ENCODE peak calls at places on chromosome 21, in seven cellular contexts. One of them, this sample, is unnamed.

GRCh38 chr21:45764792-45765191 is 121.3 kb downstream of the PCBP3 start:
- DNase-seq in amniotic stem cell: no peak
- DNase-seq in psoas muscle: no peak
- DNase-seq in activated naive CD8-positive, alpha-beta T cell treated with anti-CD3 and anti-CD28 coated beads, Interleukin-2, amount 50 U/mL, for 16 hours: no peak
- DNase-seq in stimulated activated CD8-positive, alpha-beta memory T cell treated with anti-CD3 and anti-CD28 coated beads, Interleukin-4, amount 100 ng/mL, for 4 hours: no peak
- DNase-seq in cerebellar cortex: no peak
- DNase-seq in trophoblast cell: no peak
- DNase-seq in this sample: no peak

GRCh38 chr21:25298512-25299491 is 308.5 kb downstream of the MRPL39 start:
- DNase-seq in amniotic stem cell: no peak
- DNase-seq in psoas muscle: no peak
- DNase-seq in activated naive CD8-positive, alpha-beta T cell treated with anti-CD3 and anti-CD28 coated beads, Interleukin-2, amount 50 U/mL, for 16 hours: no peak
- DNase-seq in stimulated activated CD8-positive, alpha-beta memory T cell treated with anti-CD3 and anti-CD28 coated beads, Interleukin-4, amount 100 ng/mL, for 4 hours: no peak
- DNase-seq in cerebellar cortex: no peak
- DNase-seq in trophoblast cell: no peak
- DNase-seq in this sample: no peak

GRCh38 chr21:27201197-27201596 is 234.3 kb upstream of the ADAMTS5 start:
- DNase-seq in amniotic stem cell: no peak
- DNase-seq in psoas muscle: no peak
- DNase-seq in activated naive CD8-positive, alpha-beta T cell treated with anti-CD3 and anti-CD28 coated beads, Interleukin-2, amount 50 U/mL, for 16 hours: no peak
- DNase-seq in stimulated activated CD8-positive, alpha-beta memory T cell treated with anti-CD3 and anti-CD28 coated beads, Interleukin-4, amount 100 ng/mL, for 4 hours: no peak
- DNase-seq in cerebellar cortex: no peak
- DNase-seq in trophoblast cell: no peak
- DNase-seq in this sample: peak

GRCh38 chr21:25002676-25003075 is 604.6 kb downstream of the MRPL39 start:
- DNase-seq in amniotic stem cell: no peak
- DNase-seq in psoas muscle: no peak
- DNase-seq in activated naive CD8-positive, alpha-beta T cell treated with anti-CD3 and anti-CD28 coated beads, Interleukin-2, amount 50 U/mL, for 16 hours: no peak
- DNase-seq in stimulated activated CD8-positive, alpha-beta memory T cell treated with anti-CD3 and anti-CD28 coated beads, Interleukin-4, amount 100 ng/mL, for 4 hours: no peak
- DNase-seq in cerebellar cortex: no peak
- DNase-seq in trophoblast cell: no peak
- DNase-seq in this sample: no peak

GRCh38 chr21:16420086-16420724 is 690.4 kb downstream of the USP25 start:
- DNase-seq in amniotic stem cell: no peak
- DNase-seq in psoas muscle: peak
- DNase-seq in activated naive CD8-positive, alpha-beta T cell treated with anti-CD3 and anti-CD28 coated beads, Interleukin-2, amount 50 U/mL, for 16 hours: no peak
- DNase-seq in stimulated activated CD8-positive, alpha-beta memory T cell treated with anti-CD3 and anti-CD28 coated beads, Interleukin-4, amount 100 ng/mL, for 4 hours: no peak
- DNase-seq in cerebellar cortex: peak
- DNase-seq in trophoblast cell: peak
- DNase-seq in this sample: peak

GRCh38 chr21:42959754-42960153 is 14.6 kb upstream of the PKNOX1 start:
- DNase-seq in amniotic stem cell: no peak
- DNase-seq in psoas muscle: no peak
- DNase-seq in activated naive CD8-positive, alpha-beta T cell treated with anti-CD3 and anti-CD28 coated beads, Interleukin-2, amount 50 U/mL, for 16 hours: no peak
- DNase-seq in stimulated activated CD8-positive, alpha-beta memory T cell treated with anti-CD3 and anti-CD28 coated beads, Interleukin-4, amount 100 ng/mL, for 4 hours: no peak
- DNase-seq in cerebellar cortex: no peak
- DNase-seq in trophoblast cell: no peak
- DNase-seq in this sample: no peak

GRCh38 chr21:26982767-26983166 is 15.9 kb upstream of the ADAMTS5 start:
- DNase-seq in amniotic stem cell: no peak
- DNase-seq in psoas muscle: no peak
- DNase-seq in activated naive CD8-positive, alpha-beta T cell treated with anti-CD3 and anti-CD28 coated beads, Interleukin-2, amount 50 U/mL, for 16 hours: no peak
- DNase-seq in stimulated activated CD8-positive, alpha-beta memory T cell treated with anti-CD3 and anti-CD28 coated beads, Interleukin-4, amount 100 ng/mL, for 4 hours: no peak
- DNase-seq in cerebellar cortex: no peak
- DNase-seq in trophoblast cell: no peak
- DNase-seq in this sample: peak

GRCh38 chr21:42360317-42360716 is 6.0 kb downstream of the TFF1 start:
- DNase-seq in amniotic stem cell: no peak
- DNase-seq in psoas muscle: no peak
- DNase-seq in activated naive CD8-positive, alpha-beta T cell treated with anti-CD3 and anti-CD28 coated beads, Interleukin-2, amount 50 U/mL, for 16 hours: no peak
- DNase-seq in stimulated activated CD8-positive, alpha-beta memory T cell treated with anti-CD3 and anti-CD28 coated beads, Interleukin-4, amount 100 ng/mL, for 4 hours: no peak
- DNase-seq in cerebellar cortex: no peak
- DNase-seq in trophoblast cell: no peak
- DNase-seq in this sample: no peak

GRCh38 chr21:36203603-36203889 is 46.9 kb downstream of the DOP1B start:
- DNase-seq in amniotic stem cell: peak
- DNase-seq in psoas muscle: no peak
- DNase-seq in activated naive CD8-positive, alpha-beta T cell treated with anti-CD3 and anti-CD28 coated beads, Interleukin-2, amount 50 U/mL, for 16 hours: no peak
- DNase-seq in stimulated activated CD8-positive, alpha-beta memory T cell treated with anti-CD3 and anti-CD28 coated beads, Interleukin-4, amount 100 ng/mL, for 4 hours: no peak
- DNase-seq in cerebellar cortex: no peak
- DNase-seq in trophoblast cell: peak
- DNase-seq in this sample: peak

This sample was measured in fibroblast of the aortic adventitia.